ENCODE peak calls at places on chromosomes 11 and 22, in ten cellular contexts. E, F, N, M, J, Z, O, C, Q and W are unnamed samples.

GRCh38 chr11:120974980-120975379 is 48.9 kb upstream of the TBCEL start:
- DNase-seq in J (no peak), F (no peak), N (no peak), E (no peak), O (no peak), M (no peak), Z (no peak), C (no peak), Q (no peak), W (no peak)

GRCh38 chr11:5226732-5227327 is at the start of gene HBB:
- DNase-seq in E (no peak), Q (no peak), F (no peak), J (no peak), O (no peak), C (no peak), M (no peak), Z (no peak), N (no peak), W (no peak)

GRCh38 chr11:101563166-101563565 is 20.6 kb downstream of the TRPC6 start:
- DNase-seq in O (no peak), C (no peak), J (no peak), E (no peak), M (no peak), Z (no peak), F (no peak), Q (no peak), N (no peak), W (no peak)

GRCh38 chr22:19106886-19107729 is 15.1 kb downstream of the DGCR2 start:
- DNase-seq in Q (no peak), J (peak), E (no peak), Z (no peak), F (no peak), C (no peak), O (no peak), M (no peak), N (no peak), W (no peak)

GRCh38 chr11:2998073-2998850 is 6.1 kb upstream of the NAP1L4 start:
- DNase-seq in C (no peak), N (peak), Z (no peak), F (no peak), O (no peak), M (no peak), Q (no peak), E (no peak), J (peak), W (no peak)

GRCh38 chr22:21942407-21942895 is 10.2 kb downstream of the PPM1F start:
- DNase-seq in Z (no peak), F (peak), E (no peak), Q (peak), C (peak), J (no peak), M (peak), O (peak), N (peak), W (peak)

GRCh38 chr11:2775626-2776350 is 76.0 kb upstream of the KCNQ1OT1 start:
- DNase-seq in Z (no peak), O (no peak), M (no peak), F (no peak), E (no peak), Q (no peak), N (no peak), J (peak), C (no peak), W (peak)

GRCh38 chr11:4480577-4481539 is 1.6 kb upstream of the OR52K1 start:
- DNase-seq in O (no peak), C (no peak), M (peak), J (no peak), Z (no peak), N (no peak), F (peak), E (no peak), Q (no peak), W (no peak)

GRCh38 chr11:1039481-1040427 is 3.2 kb upstream of the MUC6 start:
- DNase-seq in N (peak), Z (no peak), O (no peak), M (no peak), F (no peak), Q (peak), J (no peak), E (no peak), C (no peak), W (no peak)

GRCh38 chr11:13303668-13304649 is 26.4 kb downstream of the BMAL1 start:
- DNase-seq in E (no peak), O (peak), C (no peak), Q (no peak), M (no peak), N (no peak), F (no peak), J (no peak), Z (no peak), W (no peak)

GRCh38 chr11:58939277-58939676 is at the start of gene GLYATL1:
- DNase-seq in J (no peak), Z (no peak), O (no peak), M (no peak), F (no peak), N (no peak), E (no peak), C (no peak), Q (no peak), W (no peak)

GRCh38 chr22:26461188-26461810 is 22.3 kb downstream of the HPS4 start:
- DNase-seq in C (no peak), Q (peak), O (peak), E (peak), F (peak), N (peak), M (peak), Z (peak), J (peak), W (peak)

GRCh38 chr22:25373961-25374360 is 154.5 kb downstream of the CRYBB2 start:
- DNase-seq in N (no peak), C (no peak), Q (no peak), J (no peak), M (no peak), E (no peak), F (no peak), Z (no peak), O (no peak), W (no peak)

GRCh38 chr11:44680982-44681597 is 45.7 kb upstream of the TSPAN18 start:
- DNase-seq in F (no peak), E (peak), O (no peak), M (no peak), C (no peak), Q (no peak), J (peak), N (no peak), Z (peak), W (no peak)

GRCh38 chr11:27229511-27230174 is 133.4 kb downstream of the CCDC34 start:
- DNase-seq in M (peak), F (no peak), O (no peak), Z (no peak), N (no peak), E (no peak), Q (no peak), C (no peak), J (no peak), W (no peak)

GRCh38 chr11:127018683-127019279 is 18.2 kb upstream of the KIRREL3 start:
- DNase-seq in O (no peak), Z (no peak), M (no peak), C (no peak), F (no peak), N (peak), Q (no peak), J (no peak), E (no peak), W (no peak)

GRCh38 chr11:57604289-57605010 is 7.0 kb downstream of the SERPING1 start:
- DNase-seq in O (peak), J (peak), Q (peak), F (no peak), M (no peak), C (no peak), N (no peak), E (no peak), Z (no peak), W (no peak)

GRCh38 chr22:16810188-16810802 is 14.9 kb downstream of the XKR3 start:
- DNase-seq in O (no peak), C (no peak), F (peak), Z (no peak), J (no peak), M (peak), N (no peak), E (no peak), Q (no peak), W (no peak)

GRCh38 chr22:39236321-39237275 is 8.2 kb downstream of the PDGFB start:
- DNase-seq in Q (no peak), J (no peak), F (no peak), Z (peak), O (peak), N (peak), C (no peak), E (no peak), M (no peak), W (no peak)

GRCh38 chr11:12164061-12165014 is 53.9 kb downstream of the MICAL2 start:
- DNase-seq in Q (peak), J (no peak), Z (no peak), C (no peak), N (no peak), M (peak), O (peak), F (peak), E (no peak), W (no peak)

GRCh38 chr11:119816660-119817059 is 87.7 kb upstream of the NECTIN1 start:
- DNase-seq in N (no peak), C (no peak), F (no peak), J (no peak), O (peak), Q (no peak), M (no peak), E (no peak), Z (no peak), W (no peak)

GRCh38 chr11:16184588-16184987 is 171.8 kb downstream of the SOX6 start:
- DNase-seq in F (peak), Q (peak), C (peak), E (no peak), J (no peak), M (peak), O (no peak), N (peak), Z (no peak), W (no peak)

GRCh38 chr11:107591098-107591445 is at the start of gene ELMOD1:
- DNase-seq in E (no peak), F (peak), N (peak), C (no peak), M (peak), O (peak), J (peak), Z (peak), Q (peak), W (peak)

GRCh38 chr11:106167085-106167484 is 89.6 kb downstream of the AASDHPPT start:
- DNase-seq in O (no peak), C (no peak), E (no peak), Z (no peak), Q (no peak), J (no peak), F (no peak), M (no peak), N (no peak), W (no peak)

GRCh38 chr11:78653294-78653909 is 78.7 kb upstream of the NARS2 start:
- DNase-seq in M (peak), J (no peak), E (no peak), C (no peak), Q (no peak), F (no peak), O (no peak), N (no peak), Z (no peak), W (no peak)

GRCh38 chr11:110095554-110095953 is 2.4 kb downstream of the ZC3H12C start:
- DNase-seq in F (peak), C (no peak), Q (no peak), N (no peak), Z (no peak), O (no peak), J (no peak), M (no peak), E (no peak), W (no peak)

GRCh38 chr22:36463783-36464184 is 17.7 kb downstream of the TXN2 start:
- DNase-seq in N (no peak), E (no peak), J (peak), C (no peak), O (no peak), Q (no peak), F (no peak), Z (no peak), M (no peak), W (no peak)

GRCh38 chr22:38127869-38128268 is 17.4 kb upstream of the BAIAP2L2 start:
- DNase-seq in M (no peak), E (no peak), Z (no peak), Q (no peak), F (no peak), N (no peak), C (no peak), O (no peak), J (no peak), W (no peak)

GRCh38 chr11:131581006-131581405 is 210.6 kb downstream of the NTM start:
- DNase-seq in F (no peak), N (no peak), Z (no peak), E (no peak), J (no peak), Q (no peak), M (peak), C (no peak), O (peak), W (no peak)

GRCh38 chr11:28043930-28044709 is 63.8 kb downstream of the KIF18A start:
- DNase-seq in N (no peak), E (no peak), M (no peak), J (no peak), Q (peak), Z (no peak), O (no peak), F (no peak), C (no peak), W (no peak)

GRCh38 chr22:50641696-50642607 is 14.0 kb upstream of the ARSA start:
- DNase-seq in Q (peak), M (peak), O (peak), F (peak), C (no peak), N (no peak), Z (no peak), E (no peak), J (peak), W (peak)

GRCh38 chr11:122071680-122072321 is 44.2 kb downstream of the BLID start:
- DNase-seq in E (no peak), Z (no peak), Q (no peak), C (no peak), M (no peak), N (no peak), J (no peak), F (no peak), O (no peak), W (peak)

GRCh38 chr11:122077459-122077858 is 38.6 kb downstream of the BLID start:
- DNase-seq in M (no peak), E (no peak), Q (no peak), Z (no peak), N (no peak), C (no peak), O (no peak), J (no peak), F (no peak), W (no peak)

GRCh38 chr11:122075016-122075415 is 41.0 kb downstream of the BLID start:
- DNase-seq in M (no peak), Z (no peak), F (no peak), J (no peak), N (no peak), Q (no peak), E (no peak), C (no peak), O (no peak), W (no peak)

GRCh38 chr11:122076721-122077120 is 39.3 kb downstream of the BLID start:
- DNase-seq in N (no peak), E (no peak), C (no peak), M (no peak), J (no peak), Q (no peak), O (no peak), F (no peak), Z (no peak), W (no peak)

GRCh38 chr11:122074022-122074421 is 42.0 kb downstream of the BLID start:
- DNase-seq in Z (no peak), M (no peak), N (no peak), C (no peak), F (no peak), O (no peak), Q (no peak), J (no peak), E (no peak), W (no peak)
- H3K4me3 ChIP-seq in Z (no peak), M (no peak), N (no peak), C (no peak), F (no peak), O (no peak), Q (no peak), J (no peak), E (no peak), W (no peak)

GRCh38 chr11:114160884-114161283 is 101.4 kb downstream of the ZBTB16 start:
- DNase-seq in O (no peak), J (no peak), Z (no peak), E (no peak), F (peak), Q (peak), M (no peak), N (no peak), C (no peak), W (no peak)
- H3K4me3 ChIP-seq in O (no peak), J (no peak), Z (no peak), E (peak), F (no peak), Q (no peak), M (no peak), N (no peak), C (no peak), W (peak)

GRCh38 chr11:43557553-43558031 is 122.9 kb upstream of the HSD17B12 start:
- DNase-seq in J (no peak), Z (no peak), M (no peak), Q (peak), C (no peak), F (no peak), N (no peak), E (no peak), O (no peak), W (no peak)

GRCh38 chr11:43556269-43556668 is 124.3 kb upstream of the HSD17B12 start:
- DNase-seq in Q (no peak), C (no peak), O (no peak), M (no peak), Z (no peak), N (no peak), J (no peak), F (no peak), E (no peak), W (no peak)

GRCh38 chr11:43555811-43556210 is 124.7 kb upstream of the HSD17B12 start:
- DNase-seq in M (no peak), Z (no peak), C (no peak), Q (peak), E (no peak), N (peak), O (no peak), J (no peak), F (peak), W (no peak)

GRCh38 chr11:43558056-43558455 is 122.5 kb upstream of the HSD17B12 start:
- DNase-seq in N (no peak), E (no peak), F (no peak), M (no peak), Q (no peak), O (no peak), J (no peak), C (no peak), Z (no peak), W (no peak)

DNA sequence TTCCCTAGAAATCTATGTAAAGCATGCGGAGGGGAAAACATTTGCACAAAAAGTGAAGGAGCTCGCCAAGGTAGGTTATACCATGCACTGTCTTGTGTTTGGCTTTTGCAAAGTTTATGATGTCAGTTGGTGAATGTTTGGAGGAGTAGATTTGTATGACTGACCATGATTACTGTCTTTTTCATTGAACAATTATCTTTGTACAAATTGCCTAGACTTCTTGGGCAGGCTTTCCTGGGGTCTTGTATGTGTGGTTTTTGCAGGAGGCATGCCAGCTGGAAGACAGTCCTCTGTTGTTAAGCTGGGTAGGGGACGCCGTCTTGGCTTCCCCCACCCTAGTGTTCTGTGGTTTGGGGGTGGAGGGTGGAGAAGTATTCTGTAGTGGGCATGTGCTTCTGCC is 123.6 kb upstream of the HSD17B12 start:
- DNase-seq in Q (no peak), N (no peak), O (no peak), Z (no peak), F (no peak), E (no peak), C (no peak), J (no peak), M (no peak), W (no peak)
- H3K4me3 ChIP-seq in Q (no peak), N (no peak), O (no peak), Z (no peak), F (no peak), E (no peak), C (no peak), J (peak), M (no peak), W (no peak)

DNA sequence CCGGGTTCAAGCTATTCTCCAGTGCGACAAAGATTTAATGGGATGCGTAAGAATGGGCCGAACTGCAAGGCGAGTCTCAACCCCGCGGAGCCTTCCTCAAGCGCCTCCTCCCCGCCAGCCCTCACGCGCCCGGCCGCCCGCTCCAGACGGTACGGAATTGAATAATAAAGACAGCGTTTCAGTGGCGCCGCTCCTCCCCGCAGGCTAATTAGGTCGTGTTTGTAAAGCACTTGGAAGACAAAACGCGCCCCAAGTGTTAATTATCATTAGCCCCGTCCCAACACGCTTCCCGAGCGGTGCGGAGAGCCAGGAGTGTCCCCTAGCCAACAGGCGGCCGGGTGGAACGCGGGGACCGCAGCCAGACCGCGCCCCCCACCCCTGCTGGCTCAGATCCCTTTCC is 192.0 kb downstream of the BUD13 start:
- DNase-seq in F (no peak), Z (no peak), N (no peak), Q (no peak), C (no peak), O (no peak), J (peak), E (no peak), M (no peak), W (peak)
- H3K4me3 ChIP-seq in F (no peak), Z (no peak), N (no peak), Q (no peak), C (no peak), O (no peak), J (peak), E (no peak), M (no peak), W (peak)

DNA sequence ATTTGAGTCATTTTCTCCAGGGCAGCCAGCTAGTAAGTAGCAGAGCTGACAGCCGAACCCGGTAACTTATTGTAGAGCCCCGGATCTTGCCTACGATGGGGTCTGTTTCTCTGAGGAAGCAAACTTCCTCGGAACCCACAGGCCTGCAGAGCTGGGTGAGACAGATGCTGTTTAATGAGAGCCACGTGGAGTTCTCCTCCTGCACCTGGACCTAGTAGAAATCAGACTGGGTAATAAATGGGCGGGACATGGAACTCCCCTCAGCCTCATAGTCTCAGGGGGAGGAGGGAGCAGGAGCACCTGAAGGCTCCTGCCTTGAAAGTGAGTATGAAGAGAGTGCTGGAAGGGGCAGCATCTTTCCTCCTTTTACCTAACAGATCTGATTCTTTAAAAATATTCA is at the start of gene IZUMO1R:
- DNase-seq in N (no peak), M (no peak), Q (no peak), C (no peak), F (no peak), O (no peak), E (no peak), J (no peak), Z (no peak), W (no peak)
- H3K4me3 ChIP-seq in N (no peak), M (no peak), Q (no peak), C (no peak), F (no peak), O (no peak), E (no peak), J (no peak), Z (no peak), W (no peak)

GRCh38 chr22:49328076-49328475 is 499.6 kb downstream of the BRD1 start:
- DNase-seq in Q (no peak), M (no peak), J (no peak), F (no peak), C (no peak), E (no peak), N (no peak), Z (no peak), O (no peak), W (no peak)

GRCh38 chr22:49328630-49329405 is 498.9 kb downstream of the BRD1 start:
- DNase-seq in O (no peak), J (no peak), N (no peak), Z (no peak), E (no peak), F (no peak), M (no peak), Q (no peak), C (no peak), W (no peak)

GRCh38 chr22:49330421-49331222 is 497.1 kb downstream of the BRD1 start:
- DNase-seq in J (peak), N (no peak), M (no peak), C (no peak), Q (no peak), O (no peak), F (no peak), E (no peak), Z (no peak), W (peak)

GRCh38 chr22:49331223-49331815 is 496.4 kb downstream of the BRD1 start:
- DNase-seq in Z (no peak), N (no peak), C (no peak), J (peak), M (no peak), O (no peak), E (no peak), Q (no peak), F (no peak), W (no peak)

DNA sequence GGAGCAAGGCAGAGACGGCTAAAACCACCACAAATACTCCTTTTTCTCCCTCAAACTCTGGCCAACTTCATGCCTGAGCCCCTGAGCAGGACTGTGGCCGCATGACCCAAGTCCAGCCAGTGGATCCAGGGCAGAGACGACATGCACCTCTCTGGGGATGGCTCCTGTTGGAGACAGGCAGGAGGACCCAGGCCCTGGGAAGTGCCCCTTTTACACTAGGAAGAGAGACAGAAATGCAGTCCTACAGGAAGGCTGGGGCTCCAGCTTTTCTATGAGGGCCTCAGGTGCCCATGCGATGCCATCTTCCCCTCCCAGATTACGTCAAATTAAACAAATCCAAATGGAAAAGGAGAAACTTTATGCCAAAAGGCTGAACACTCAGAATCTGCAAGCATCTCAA is 498.0 kb downstream of the BRD1 start:
- DNase-seq in N (no peak), Q (no peak), C (no peak), M (no peak), J (peak), Z (no peak), E (no peak), O (no peak), F (no peak), W (no peak)
- H3K4me3 ChIP-seq in N (no peak), Q (no peak), C (no peak), M (no peak), J (no peak), Z (no peak), E (no peak), O (no peak), F (no peak), W (no peak)